ENCODE peak calls at places on chromosomes 11 and 22, in ten cellular contexts. M is mesenchymal stem cell, V is iPS DF 19.7, A is endothelial cell, Q is NCI-H748 treated with DMSO at 0.1 percent for 48 hours, J is NCI-H1092, R is activated T-cell treated with anti-CD3 and anti-CD28 coated beads for 1 hour, H is glomerular endothelial cell, D is renal cortical epithelial cell, T is cardiac fibroblast. N is an unnamed sample.

GRCh38 chr22:43162412-43163150 is 11.2 kb downstream of the TSPO start:
- DNase-seq in T (no peak), D (no peak), Q (no peak), H (no peak), R (no peak), V (no peak), A (no peak), J (no peak), M (no peak), N (no peak)

GRCh38 chr11:32213223-32213622 is 122.3 kb downstream of the RCN1 start:
- DNase-seq in V (no peak), Q (no peak), J (no peak), D (peak), M (peak), H (no peak), T (peak), R (no peak), A (no peak), N (no peak)

GRCh38 chr22:20324139-20324516 is 4.3 kb upstream of the DGCR6L start:
- DNase-seq in Q (no peak), T (no peak), V (no peak), H (no peak), M (no peak), A (no peak), R (no peak), D (no peak), J (no peak), N (no peak)

GRCh38 chr22:50252081-50253045 is 1.3 kb upstream of the HDAC10 start:
- DNase-seq in T (peak), M (peak), D (peak), J (no peak), Q (no peak), R (peak), A (peak), V (no peak), H (no peak), N (peak)

GRCh38 chr11:129457321-129457720 is 81.7 kb downstream of the BARX2 start:
- DNase-seq in H (no peak), M (no peak), V (no peak), D (no peak), T (no peak), Q (peak), J (no peak), A (no peak), R (no peak), N (no peak)

GRCh38 chr11:88420165-88420781 is 82.7 kb upstream of the CTSC start:
- DNase-seq in D (no peak), H (no peak), V (no peak), A (no peak), M (peak), R (no peak), Q (no peak), T (peak), J (no peak), N (peak)

GRCh38 chr11:48034926-48035876 is 54.8 kb downstream of the PTPRJ start:
- DNase-seq in M (no peak), H (no peak), A (no peak), R (no peak), Q (no peak), D (no peak), V (no peak), T (peak), J (no peak), N (no peak)

GRCh38 chr11:64643927-64644326 is 52.9 kb downstream of the SLC22A12 start:
- DNase-seq in T (no peak), V (no peak), J (no peak), Q (no peak), D (no peak), R (no peak), M (no peak), H (no peak), A (no peak), N (no peak)

GRCh38 chr22:31090217-31091085 is 9.3 kb downstream of the SMTN start:
- DNase-seq in A (no peak), Q (no peak), T (no peak), R (no peak), M (no peak), D (no peak), H (no peak), J (no peak), V (no peak), N (no peak)

GRCh38 chr11:65516135-65516968 is 8.5 kb upstream of the SCYL1 start:
- DNase-seq in T (no peak), Q (no peak), J (no peak), R (no peak), M (peak), H (no peak), V (no peak), A (no peak), D (no peak), N (no peak)

GRCh38 chr11:125364085-125364822 is 131.8 kb downstream of the FEZ1 start:
- DNase-seq in A (no peak), J (no peak), D (no peak), V (no peak), H (no peak), Q (no peak), R (no peak), M (peak), T (peak), N (no peak)

GRCh38 chr22:17734197-17734596 is 40.1 kb downstream of the BID start:
- DNase-seq in M (peak), V (no peak), A (no peak), J (no peak), Q (no peak), R (no peak), T (peak), D (no peak), H (no peak), N (peak)

GRCh38 chr11:130211144-130211543 is 51.6 kb downstream of the ST14 start:
- DNase-seq in H (no peak), A (no peak), D (no peak), V (no peak), J (no peak), T (no peak), M (no peak), R (no peak), Q (no peak), N (no peak)

GRCh38 chr11:2885676-2886081 is at the start of gene CDKN1C:
- DNase-seq in D (no peak), R (peak), H (no peak), V (no peak), A (peak), M (peak), T (peak), Q (peak), J (peak), N (no peak)

GRCh38 chr11:14242198-14242597 is 116.8 kb downstream of the RRAS2 start:
- DNase-seq in V (no peak), T (no peak), H (no peak), Q (no peak), D (no peak), M (no peak), R (no peak), A (no peak), J (no peak), N (no peak)

GRCh38 chr11:2867142-2867541 is 18.4 kb downstream of the CDKN1C start:
- DNase-seq in Q (no peak), H (no peak), V (no peak), T (no peak), A (no peak), J (no peak), D (no peak), M (no peak), R (no peak), N (no peak)

GRCh38 chr11:14746857-14747256 is 103.3 kb downstream of the PDE3B start:
- DNase-seq in Q (no peak), R (no peak), H (no peak), D (no peak), M (no peak), A (no peak), V (no peak), T (no peak), J (no peak), N (no peak)

GRCh38 chr11:64534391-64534801 is 56.6 kb upstream of the SLC22A12 start:
- DNase-seq in A (no peak), H (no peak), D (no peak), V (no peak), Q (no peak), M (no peak), J (no peak), R (no peak), T (no peak), N (no peak)

GRCh38 chr22:27670701-27671412 is 130.7 kb downstream of the MN1 start:
- DNase-seq in D (no peak), R (no peak), M (peak), A (peak), J (no peak), V (peak), H (no peak), Q (no peak), T (no peak), N (no peak)